ENCODE peak calls at places on chromosome 16, in seven cellular contexts. F is GM23248, J is H1, R is fibroblast of lung, K is neural progenitor cell, M is K562, Q is mammary epithelial cell. O is an unnamed sample.

GRCh38 chr16:86337581-86338402 is 172.5 kb upstream of the FOXF1 start:
- DNase-seq in F (peak; percentile 19), J (no peak), R (no peak), K (no peak), M (no peak), Q (no peak), O (no peak)

GRCh38 chr16:14569213-14569612 is 60.8 kb downstream of the PARN start:
- DNase-seq in F (no peak), J (no peak), R (no peak), K (no peak), M (peak; percentile 15), Q (no peak), O (no peak)

GRCh38 chr16:72025404-72026114 is 17.0 kb downstream of the DHODH start:
- DNase-seq in F (no peak), J (no peak), R (no peak), K (no peak), M (no peak), Q (no peak), O (no peak)

GRCh38 chr16:55623640-55624039 is 32.1 kb upstream of the SLC6A2 start:
- DNase-seq in F (no peak), J (no peak), R (no peak), K (no peak), M (no peak), Q (no peak), O (no peak)

GRCh38 chr16:88349903-88350900 is 32.6 kb upstream of the ZNF469 start:
- DNase-seq in F (no peak), J (no peak), R (no peak), K (no peak), M (no peak), Q (no peak), O (no peak)

GRCh38 chr16:31052131-31052530 is 18.8 kb downstream of the STX4 start:
- DNase-seq in F (peak; percentile 97), J (no peak), R (peak; percentile 92), K (no peak), M (peak; percentile 33), Q (peak; percentile 96), O (no peak)

GRCh38 chr16:79661578-79661977 is 61.0 kb upstream of the MAF start:
- DNase-seq in F (no peak), J (no peak), R (no peak), K (no peak), M (no peak), Q (no peak), O (no peak)

GRCh38 chr16:27154573-27155521 is 48.5 kb upstream of the KDM8 start:
- DNase-seq in F (peak; percentile 48), J (peak; percentile 41), R (peak; percentile 6), K (peak; percentile 81), M (peak; percentile 85), Q (peak; percentile 14), O (no peak)

GRCh38 chr16:50301626-50302471 is 35.5 kb downstream of the ADCY7 start:
- DNase-seq in F (peak; percentile 96), J (no peak), R (peak; percentile 91), K (no peak), M (no peak), Q (peak; percentile 53), O (no peak)

GRCh38 chr16:68146583-68146982 is 61.4 kb downstream of the NFATC3 start:
- DNase-seq in F (peak; percentile 42), J (no peak), R (peak; percentile 17), K (no peak), M (no peak), Q (no peak), O (no peak)

GRCh38 chr16:78321611-78322010 is 222.2 kb downstream of the WWOX start:
- DNase-seq in F (no peak), J (no peak), R (no peak), K (no peak), M (no peak), Q (no peak), O (no peak)
- TF ChIP-seq EZH2 in F (no peak), J (no peak), R (no peak), K (no peak), M (no peak), Q (no peak), O (no peak)

DNA sequence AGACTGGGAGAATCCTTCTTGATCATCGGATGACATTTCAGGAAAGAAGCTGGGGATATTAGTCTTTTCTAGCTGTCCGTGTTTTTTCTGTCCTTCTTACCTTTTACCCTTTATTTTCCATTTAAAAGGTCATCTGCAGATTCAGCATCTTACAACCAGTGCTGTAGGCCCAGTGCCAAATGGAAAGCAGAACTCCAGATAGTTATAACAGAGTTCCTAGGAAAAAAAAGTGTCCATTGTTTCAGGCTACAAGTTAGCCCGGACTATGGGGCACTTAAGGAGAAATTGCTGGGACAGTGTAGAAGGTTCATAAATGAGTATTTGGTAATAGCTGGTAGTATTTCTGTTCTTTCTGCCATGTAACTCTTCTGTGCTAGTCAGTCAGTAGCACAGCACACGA is 28.4 kb downstream of the LDHD start:
- DNase-seq in F (no peak), J (no peak), R (no peak), K (no peak), M (no peak), Q (no peak), O (no peak)
- H3K9ac ChIP-seq in F (no peak overlapping the region), J (no peak overlapping the region), R (no peak overlapping the region), K (no peak overlapping the region), M (no peak overlapping the region), Q (no peak overlapping the region), O (no peak overlapping the region)

DNA sequence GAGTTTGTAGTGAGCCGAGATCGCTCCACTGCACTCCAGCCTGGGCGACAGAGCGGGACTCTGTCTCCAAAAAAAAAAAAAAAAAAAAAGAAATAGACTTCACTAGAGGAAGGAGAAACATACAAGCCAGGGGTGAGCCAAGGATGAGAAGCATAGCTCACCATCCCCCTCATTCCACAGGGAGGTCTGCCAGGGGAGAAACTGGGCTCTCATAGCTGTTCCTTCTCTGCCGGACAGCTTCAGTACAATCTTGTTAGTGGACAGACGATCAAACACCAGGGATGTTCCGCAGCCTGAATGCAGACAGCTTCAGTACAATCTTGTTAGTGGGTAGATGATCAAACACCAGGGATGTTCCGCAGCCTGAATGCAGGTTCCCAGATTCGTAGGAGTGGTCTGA is 509.6 kb downstream of the CDH13 start:
- DNase-seq in F (no peak), J (no peak), R (no peak), K (no peak), M (no peak), Q (no peak), O (no peak)
- H3K4me3 ChIP-seq in F (no peak overlapping the region), J (no peak overlapping the region), R (no peak overlapping the region), K (no peak overlapping the region), M (no peak overlapping the region), Q (no peak overlapping the region), O (no peak overlapping the region)

DNA sequence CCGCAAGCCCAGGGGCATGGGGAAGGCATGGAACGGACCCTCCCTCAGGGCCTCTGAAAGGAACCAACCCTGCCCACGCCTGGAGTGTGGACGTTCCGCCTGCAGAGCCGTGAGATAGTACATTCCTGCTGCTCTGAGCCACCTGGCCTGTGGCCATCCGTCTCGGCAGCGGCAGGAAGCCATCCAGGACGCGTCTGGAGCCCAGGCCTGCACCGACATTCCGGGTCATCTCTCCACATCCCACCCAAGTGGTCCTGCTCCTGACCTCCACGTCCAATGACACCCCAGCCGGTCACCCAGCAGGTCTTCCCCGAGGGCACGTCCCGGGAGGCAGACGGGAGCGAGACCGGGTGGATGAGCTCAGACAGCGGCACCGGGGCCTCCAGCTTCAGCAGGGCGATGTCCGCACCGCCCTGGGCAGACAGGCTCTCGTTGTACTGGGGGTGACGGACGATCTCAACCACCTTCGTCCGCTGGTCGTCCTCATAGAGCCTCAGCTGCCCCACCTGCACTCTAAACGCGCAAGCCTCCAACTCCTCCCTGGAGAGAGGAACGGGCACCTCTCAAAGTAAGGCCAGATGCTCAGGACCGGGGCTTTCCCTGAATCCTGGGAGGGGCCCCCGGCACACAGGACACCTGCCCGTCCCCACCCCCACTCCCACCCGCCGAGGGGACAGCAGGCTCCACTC is 21.3 kb upstream of the UBE2I start:
- DNase-seq in F (peak; percentile 64), J (no peak), R (no peak), K (no peak), M (no peak), Q (no peak), O (no peak)
- TF ChIP-seq EZH2 in F (no peak), J (no peak), R (peak; percentile 63), K (no peak), M (no peak), Q (no peak), O (no peak)

DNA sequence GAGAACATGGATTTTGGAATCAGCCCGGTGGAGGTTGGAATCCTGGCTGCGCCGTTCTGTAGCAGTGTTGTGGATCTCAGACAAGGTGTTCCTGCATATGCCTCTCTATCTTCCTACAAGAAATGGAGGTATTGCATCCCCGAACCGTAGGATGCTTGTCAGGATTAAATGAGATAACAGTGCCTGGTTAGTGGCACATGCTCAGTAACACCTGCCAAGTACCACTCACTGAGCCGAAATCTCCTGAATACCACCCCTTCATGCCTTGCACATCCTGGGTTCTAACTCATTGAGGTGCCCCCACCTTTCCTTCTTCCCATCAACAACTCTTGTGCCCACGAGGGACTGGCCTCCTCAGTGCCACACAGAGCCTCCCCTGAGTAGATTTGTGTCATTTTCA is 84.0 kb downstream of the WWOX start:
- DNase-seq in F (no peak), J (no peak), R (no peak), K (no peak), M (no peak), Q (no peak), O (no peak)
- H3K9ac ChIP-seq in F (no peak overlapping the region), J (no peak overlapping the region), R (no peak overlapping the region), K (no peak overlapping the region), M (no peak overlapping the region), Q (no peak overlapping the region), O (no peak overlapping the region)

DNA sequence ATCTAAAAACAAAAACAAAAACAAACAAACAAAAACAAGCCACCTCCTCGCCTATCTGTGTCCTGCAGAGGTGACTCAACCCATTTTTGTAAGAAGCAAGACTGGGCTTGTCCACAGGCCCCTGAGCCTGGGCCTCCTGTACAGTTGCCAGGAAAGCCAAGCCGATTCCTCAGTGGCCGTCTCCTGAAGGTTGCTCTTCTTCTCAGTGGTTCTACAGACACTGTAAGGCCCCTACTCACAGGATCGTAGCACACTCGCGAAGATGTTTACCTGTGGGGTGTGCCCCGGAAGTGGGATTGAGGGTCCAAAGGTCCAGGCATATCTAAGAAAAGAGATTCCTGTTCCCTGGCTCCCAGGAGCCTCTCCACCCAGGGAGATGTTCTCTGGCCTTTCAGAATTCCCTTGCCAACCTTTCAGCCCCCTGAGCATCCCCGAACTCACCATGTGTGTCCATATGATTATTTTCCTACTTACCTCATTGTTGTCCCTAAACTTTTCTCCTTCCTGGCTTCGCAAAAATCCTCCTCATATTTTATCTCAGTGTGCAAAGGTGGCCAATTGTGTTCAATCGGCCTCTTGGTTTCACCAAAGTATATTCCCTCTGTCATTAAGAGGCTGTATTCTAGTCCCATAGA is 7.5 kb upstream of the CES3 start:
- DNase-seq in F (no peak), J (no peak), R (no peak), K (no peak), M (no peak), Q (peak; percentile 61), O (no peak)
- H3K4me3 ChIP-seq in F (no peak overlapping the region), J (no peak overlapping the region), R (no peak overlapping the region), K (no peak overlapping the region), M (no peak overlapping the region), Q (no peak overlapping the region), O (no peak overlapping the region)

GRCh38 chr16:687499-687898 is 2.7 kb downstream of the WDR24 start:
- DNase-seq in F (no peak), J (no peak), R (no peak), K (no peak), M (no peak), Q (no peak), O (no peak)
- TF ChIP-seq EZH2 in F (no peak), J (no peak), R (no peak), K (no peak), M (no peak), Q (no peak), O (no peak)

GRCh38 chr16:24609740-24610420 is 70.5 kb downstream of the RBBP6 start:
- DNase-seq in F (peak; percentile 81), J (no peak), R (peak; percentile 66), K (peak; percentile 78), M (no peak), Q (peak; percentile 36), O (peak; percentile 77)
- H3K9ac ChIP-seq in F (peak overlapping the region; percentile 39), J (peak overlapping the region; percentile 45), R (no peak overlapping the region), K (no peak overlapping the region), M (no peak overlapping the region), Q (no peak overlapping the region), O (peak overlapping the region; percentile 69)

O was measured in SK-N-MC.